ENCODE peak calls at places on chromosomes 13 and 19, in seven cellular contexts. One of them, this sample, is unnamed.

GRCh38 chr19:53553865-53554791 is 16.2 kb downstream of the ZNF331 start:
- DNase-seq in omental fat pad: peak; percentile 74
- DNase-seq in AG04450: peak; percentile 68
- DNase-seq in dorsolateral prefrontal cortex: peak; percentile 91
- DNase-seq in GM04503: no peak
- DNase-seq in ascending aorta: peak; percentile 61
- DNase-seq in H9: no peak
- DNase-seq in this sample: peak; percentile 61

GRCh38 chr19:17214531-17215124 is 529 bp upstream of the USE1 start:
- DNase-seq in omental fat pad: no peak
- DNase-seq in AG04450: no peak
- DNase-seq in dorsolateral prefrontal cortex: no peak
- DNase-seq in GM04503: no peak
- DNase-seq in ascending aorta: no peak
- DNase-seq in H9: no peak
- DNase-seq in this sample: no peak

GRCh38 chr13:34751044-34751443 is 191.0 kb upstream of the NBEA start:
- DNase-seq in omental fat pad: no peak
- DNase-seq in AG04450: no peak
- DNase-seq in dorsolateral prefrontal cortex: no peak
- DNase-seq in GM04503: no peak
- DNase-seq in ascending aorta: no peak
- DNase-seq in H9: no peak
- DNase-seq in this sample: no peak

GRCh38 chr19:53892981-53893325 is 11.0 kb downstream of the PRKCG start:
- DNase-seq in omental fat pad: no peak
- DNase-seq in AG04450: no peak
- DNase-seq in dorsolateral prefrontal cortex: no peak
- DNase-seq in GM04503: no peak
- DNase-seq in ascending aorta: no peak
- DNase-seq in H9: peak; percentile 69
- DNase-seq in this sample: no peak

GRCh38 chr13:113633485-113633873 is 24.5 kb downstream of the ATP4B start:
- DNase-seq in omental fat pad: no peak
- DNase-seq in AG04450: no peak
- DNase-seq in dorsolateral prefrontal cortex: no peak
- DNase-seq in GM04503: no peak
- DNase-seq in ascending aorta: no peak
- DNase-seq in H9: no peak
- DNase-seq in this sample: no peak

GRCh38 chr13:110344320-110344719 is 37.2 kb downstream of the COL4A2 start:
- DNase-seq in omental fat pad: no peak
- DNase-seq in AG04450: no peak
- DNase-seq in dorsolateral prefrontal cortex: no peak
- DNase-seq in GM04503: no peak
- DNase-seq in ascending aorta: no peak
- DNase-seq in H9: no peak
- DNase-seq in this sample: no peak

GRCh38 chr19:28170066-28170465 is 1042.9 kb downstream of the UQCRFS1 start:
- DNase-seq in omental fat pad: no peak
- DNase-seq in AG04450: no peak
- DNase-seq in dorsolateral prefrontal cortex: no peak
- DNase-seq in GM04503: no peak
- DNase-seq in ascending aorta: no peak
- DNase-seq in H9: no peak
- DNase-seq in this sample: no peak

GRCh38 chr13:97141564-97142005 is 80.5 kb upstream of the MBNL2 start:
- DNase-seq in omental fat pad: no peak
- DNase-seq in AG04450: peak; percentile 71
- DNase-seq in dorsolateral prefrontal cortex: no peak
- DNase-seq in GM04503: peak; percentile 46
- DNase-seq in ascending aorta: no peak
- DNase-seq in H9: peak; percentile 72
- DNase-seq in this sample: peak; percentile 38

GRCh38 chr13:48334534-48335127 is 31.1 kb downstream of the RB1 start:
- DNase-seq in omental fat pad: no peak
- DNase-seq in AG04450: no peak
- DNase-seq in dorsolateral prefrontal cortex: no peak
- DNase-seq in GM04503: no peak
- DNase-seq in ascending aorta: no peak
- DNase-seq in H9: no peak
- DNase-seq in this sample: peak; percentile 16

GRCh38 chr13:112779856-112780604 is 90.2 kb downstream of the ATP11A start:
- DNase-seq in omental fat pad: no peak
- DNase-seq in AG04450: no peak
- DNase-seq in dorsolateral prefrontal cortex: no peak
- DNase-seq in GM04503: peak; percentile 12
- DNase-seq in ascending aorta: no peak
- DNase-seq in H9: no peak
- DNase-seq in this sample: no peak

GRCh38 chr19:6187374-6187773 is 51.9 kb downstream of the ACSBG2 start:
- DNase-seq in omental fat pad: no peak
- DNase-seq in AG04450: no peak
- DNase-seq in dorsolateral prefrontal cortex: no peak
- DNase-seq in GM04503: no peak
- DNase-seq in ascending aorta: no peak
- DNase-seq in H9: no peak
- DNase-seq in this sample: no peak

GRCh38 chr13:35818577-35819165 is 312.5 kb downstream of the DCLK1 start:
- DNase-seq in omental fat pad: no peak
- DNase-seq in AG04450: no peak
- DNase-seq in dorsolateral prefrontal cortex: no peak
- DNase-seq in GM04503: peak; percentile 29
- DNase-seq in ascending aorta: no peak
- DNase-seq in H9: no peak
- DNase-seq in this sample: peak; percentile 33

GRCh38 chr13:38381840-38382239 is 32.2 kb downstream of the UFM1 start:
- DNase-seq in omental fat pad: no peak
- DNase-seq in AG04450: no peak
- DNase-seq in dorsolateral prefrontal cortex: no peak
- DNase-seq in GM04503: no peak
- DNase-seq in ascending aorta: no peak
- DNase-seq in H9: no peak
- DNase-seq in this sample: no peak

GRCh38 chr19:3176715-3177501 is 1.7 kb upstream of the S1PR4 start:
- DNase-seq in omental fat pad: no peak
- DNase-seq in AG04450: no peak
- DNase-seq in dorsolateral prefrontal cortex: no peak
- DNase-seq in GM04503: peak; percentile 22
- DNase-seq in ascending aorta: no peak
- DNase-seq in H9: peak; percentile 29
- DNase-seq in this sample: peak; percentile 37

GRCh38 chr13:75871059-75871458 is 234.9 kb downstream of the LMO7 start:
- DNase-seq in omental fat pad: no peak
- DNase-seq in AG04450: no peak
- DNase-seq in dorsolateral prefrontal cortex: no peak
- DNase-seq in GM04503: no peak
- DNase-seq in ascending aorta: no peak
- DNase-seq in H9: no peak
- DNase-seq in this sample: no peak

GRCh38 chr13:113904411-113904810 is 40.5 kb upstream of the GAS6 start:
- DNase-seq in omental fat pad: peak; percentile 39
- DNase-seq in AG04450: no peak
- DNase-seq in dorsolateral prefrontal cortex: peak; percentile 62
- DNase-seq in GM04503: no peak
- DNase-seq in ascending aorta: no peak
- DNase-seq in H9: peak; percentile 65
- DNase-seq in this sample: no peak

GRCh38 chr13:75161804-75162203 is 320.2 kb downstream of the TBC1D4 start:
- DNase-seq in omental fat pad: no peak
- DNase-seq in AG04450: no peak
- DNase-seq in dorsolateral prefrontal cortex: no peak
- DNase-seq in GM04503: no peak
- DNase-seq in ascending aorta: no peak
- DNase-seq in H9: peak; percentile 35
- DNase-seq in this sample: no peak

GRCh38 chr13:99087954-99088491 is 110.2 kb upstream of the DOCK9 start:
- DNase-seq in omental fat pad: no peak
- DNase-seq in AG04450: no peak
- DNase-seq in dorsolateral prefrontal cortex: no peak
- DNase-seq in GM04503: no peak
- DNase-seq in ascending aorta: no peak
- DNase-seq in H9: peak; percentile 54
- DNase-seq in this sample: no peak

GRCh38 chr13:113954046-113954841 is 19.6 kb downstream of the C13orf46 start:
- DNase-seq in omental fat pad: no peak
- DNase-seq in AG04450: no peak
- DNase-seq in dorsolateral prefrontal cortex: no peak
- DNase-seq in GM04503: no peak
- DNase-seq in ascending aorta: no peak
- DNase-seq in H9: no peak
- DNase-seq in this sample: no peak

GRCh38 chr13:30047154-30047874 is 196.9 kb upstream of the UBL3 start:
- DNase-seq in omental fat pad: no peak
- DNase-seq in AG04450: no peak
- DNase-seq in dorsolateral prefrontal cortex: no peak
- DNase-seq in GM04503: no peak
- DNase-seq in ascending aorta: no peak
- DNase-seq in H9: no peak
- DNase-seq in this sample: no peak

GRCh38 chr19:43777163-43777700 is 3.5 kb downstream of the KCNN4 start:
- DNase-seq in omental fat pad: no peak
- DNase-seq in AG04450: no peak
- DNase-seq in dorsolateral prefrontal cortex: no peak
- DNase-seq in GM04503: no peak
- DNase-seq in ascending aorta: no peak
- DNase-seq in H9: no peak
- DNase-seq in this sample: no peak

GRCh38 chr19:2330632-2331284 is 2.3 kb downstream of the SPPL2B start:
- DNase-seq in omental fat pad: no peak
- DNase-seq in AG04450: no peak
- DNase-seq in dorsolateral prefrontal cortex: no peak
- DNase-seq in GM04503: no peak
- DNase-seq in ascending aorta: no peak
- DNase-seq in H9: no peak
- DNase-seq in this sample: no peak

GRCh38 chr13:78652651-78653050 is 6.3 kb downstream of the OBI1 start:
- DNase-seq in omental fat pad: no peak
- DNase-seq in AG04450: no peak
- DNase-seq in dorsolateral prefrontal cortex: no peak
- DNase-seq in GM04503: no peak
- DNase-seq in ascending aorta: no peak
- DNase-seq in H9: no peak
- DNase-seq in this sample: no peak

GRCh38 chr13:68190826-68191225 is 960.7 kb upstream of the PCDH9 start:
- DNase-seq in omental fat pad: no peak
- DNase-seq in AG04450: no peak
- DNase-seq in dorsolateral prefrontal cortex: no peak
- DNase-seq in GM04503: no peak
- DNase-seq in ascending aorta: no peak
- DNase-seq in H9: no peak
- DNase-seq in this sample: no peak

GRCh38 chr13:27599845-27600553 is 20.3 kb downstream of the LNX2 start:
- DNase-seq in omental fat pad: no peak
- DNase-seq in AG04450: no peak
- DNase-seq in dorsolateral prefrontal cortex: no peak
- DNase-seq in GM04503: no peak
- DNase-seq in ascending aorta: no peak
- DNase-seq in H9: no peak
- DNase-seq in this sample: peak; percentile 61

GRCh38 chr13:20126460-20127262 is 34.2 kb downstream of the GJA3 start:
- DNase-seq in omental fat pad: no peak
- DNase-seq in AG04450: no peak
- DNase-seq in dorsolateral prefrontal cortex: no peak
- DNase-seq in GM04503: no peak
- DNase-seq in ascending aorta: no peak
- DNase-seq in H9: peak; percentile 27
- DNase-seq in this sample: no peak

GRCh38 chr19:40646564-40647254 is 43.7 kb downstream of the NUMBL start:
- DNase-seq in omental fat pad: no peak
- DNase-seq in AG04450: no peak
- DNase-seq in dorsolateral prefrontal cortex: no peak
- DNase-seq in GM04503: no peak
- DNase-seq in ascending aorta: no peak
- DNase-seq in H9: no peak
- DNase-seq in this sample: no peak

GRCh38 chr13:50230365-50230978 is 215.2 kb downstream of the KCNRG start:
- DNase-seq in omental fat pad: no peak
- DNase-seq in AG04450: no peak
- DNase-seq in dorsolateral prefrontal cortex: no peak
- DNase-seq in GM04503: no peak
- DNase-seq in ascending aorta: no peak
- DNase-seq in H9: no peak
- DNase-seq in this sample: peak; percentile 54

GRCh38 chr13:30615851-30616311 is 1.8 kb upstream of the USPL1 start:
- DNase-seq in omental fat pad: no peak
- DNase-seq in AG04450: no peak
- DNase-seq in dorsolateral prefrontal cortex: no peak
- DNase-seq in GM04503: no peak
- DNase-seq in ascending aorta: no peak
- DNase-seq in H9: no peak
- DNase-seq in this sample: peak; percentile 10

GRCh38 chr19:6737873-6738725 is 719 bp upstream of the GPR108 start:
- DNase-seq in omental fat pad: peak; percentile 87
- DNase-seq in AG04450: peak; percentile 51
- DNase-seq in dorsolateral prefrontal cortex: peak; percentile 72
- DNase-seq in GM04503: peak; percentile 51
- DNase-seq in ascending aorta: no peak
- DNase-seq in H9: peak; percentile 86
- DNase-seq in this sample: peak; percentile 42

GRCh38 chr13:44373247-44373600 is 400 bp upstream of the SERP2 start:
- DNase-seq in omental fat pad: no peak
- DNase-seq in AG04450: no peak
- DNase-seq in dorsolateral prefrontal cortex: peak; percentile 49
- DNase-seq in GM04503: no peak
- DNase-seq in ascending aorta: no peak
- DNase-seq in H9: no peak
- DNase-seq in this sample: no peak

GRCh38 chr13:67554296-67554695 is 324.2 kb upstream of the PCDH9 start:
- DNase-seq in omental fat pad: no peak
- DNase-seq in AG04450: no peak
- DNase-seq in dorsolateral prefrontal cortex: no peak
- DNase-seq in GM04503: no peak
- DNase-seq in ascending aorta: no peak
- DNase-seq in H9: no peak
- DNase-seq in this sample: no peak

GRCh38 chr19:36719687-36720556 is 32.5 kb downstream of the ZNF567 start:
- DNase-seq in omental fat pad: no peak
- DNase-seq in AG04450: no peak
- DNase-seq in dorsolateral prefrontal cortex: no peak
- DNase-seq in GM04503: no peak
- DNase-seq in ascending aorta: no peak
- DNase-seq in H9: no peak
- DNase-seq in this sample: no peak

GRCh38 chr13:62512194-62513141 is 1096.8 kb upstream of the PCDH20 start:
- DNase-seq in omental fat pad: no peak
- DNase-seq in AG04450: peak; percentile 1
- DNase-seq in dorsolateral prefrontal cortex: no peak
- DNase-seq in GM04503: no peak
- DNase-seq in ascending aorta: no peak
- DNase-seq in H9: peak; percentile 73
- DNase-seq in this sample: no peak

GRCh38 chr19:48085904-48086864 is 24.4 kb downstream of the PLA2G4C start:
- DNase-seq in omental fat pad: no peak
- DNase-seq in AG04450: no peak
- DNase-seq in dorsolateral prefrontal cortex: no peak
- DNase-seq in GM04503: no peak
- DNase-seq in ascending aorta: no peak
- DNase-seq in H9: peak; percentile 46
- DNase-seq in this sample: no peak

This sample was measured in AG09309.